ENCODE peak calls at places on chromosomes 16 and 17, in six cellular contexts. T, A, U, Z, D and W are unnamed samples. For H3K9me3, the result is how much of the 10 kb centered on the place peaks cover.

GRCh38 chr17:55295411-55296170 is 30.8 kb downstream of the HLF start:
- DNase-seq in T (no peak), A (peak), U (no peak), Z (peak), D (peak), W (peak)

GRCh38 chr16:69741951-69742904 is 12.5 kb downstream of the NOB1 start:
- DNase-seq in T (peak), A (peak), U (peak), Z (no peak), D (no peak), W (no peak)

GRCh38 chr16:30941600-30942420 is 7.1 kb upstream of the ORAI3 start:
- DNase-seq in T (no peak), A (peak), U (peak), Z (peak), D (peak), W (peak)

GRCh38 chr16:21599994-21600773 is 807 bp downstream of the METTL9 start:
- DNase-seq in T (no peak), A (peak), U (no peak), Z (no peak), D (peak), W (peak)

GRCh38 chr17:49439305-49439672 is 24.6 kb upstream of the PHB1 start:
- DNase-seq in T (no peak), A (no peak), U (no peak), Z (no peak), D (no peak), W (peak)

GRCh38 chr16:57519796-57520360 is 16.5 kb downstream of the CCDC102A start:
- DNase-seq in T (no peak), A (peak), U (peak), Z (peak), D (peak), W (peak)

GRCh38 chr17:21452377-21453143 is 76.4 kb downstream of the KCNJ12 start:
- DNase-seq in T (no peak), A (peak), U (peak), Z (peak), D (no peak), W (no peak)

GRCh38 chr17:81681672-81682071 is 1.9 kb downstream of the ARL16 start:
- DNase-seq in T (no peak), A (no peak), U (no peak), Z (no peak), D (no peak), W (no peak)

GRCh38 chr16:53910990-53911389 is 207.0 kb downstream of the FTO start:
- DNase-seq in T (no peak), A (no peak), U (no peak), Z (no peak), D (no peak), W (no peak)

GRCh38 chr16:67805718-67806427 is 487 bp downstream of the RANBP10 start:
- DNase-seq in T (no peak), A (no peak), U (peak), Z (no peak), D (no peak), W (peak)

GRCh38 chr17:80187090-80187489 is 17.3 kb downstream of the CARD14 start:
- DNase-seq in T (no peak), A (peak), U (no peak), Z (no peak), D (no peak), W (no peak)

GRCh38 chr16:81713796-81714195 is 65.3 kb upstream of the PLCG2 start:
- DNase-seq in T (no peak), A (no peak), U (peak), Z (no peak), D (no peak), W (no peak)

GRCh38 chr17:58886514-58886913 is 130.9 kb downstream of the PPM1E start:
- DNase-seq in T (no peak), A (no peak), U (no peak), Z (no peak), D (no peak), W (no peak)

GRCh38 chr17:58172369-58173071 is 5.7 kb downstream of the OR4D2 start:
- DNase-seq in T (no peak), A (peak), U (no peak), Z (peak), D (peak), W (no peak)

GRCh38 chr17:80927791-80928216 is 63.8 kb upstream of the CHMP6 start:
- DNase-seq in T (peak), A (peak), U (peak), Z (no peak), D (no peak), W (no peak)

GRCh38 chr17:57574040-57574513 is 171.0 kb downstream of the CCDC182 start:
- DNase-seq in T (no peak), A (peak), U (no peak), Z (no peak), D (no peak), W (no peak)

GRCh38 chr17:77208217-77208808 is 67.5 kb downstream of the SEC14L1 start:
- DNase-seq in T (no peak), A (peak), U (no peak), Z (no peak), D (no peak), W (peak)

GRCh38 chr16:25066747-25067631 is 44.6 kb upstream of the LCMT1 start:
- DNase-seq in T (no peak), A (peak), U (peak), Z (no peak), D (peak), W (peak)

GRCh38 chr17:19290047-19290705 is 53.0 kb downstream of the EPN2 start:
- DNase-seq in T (no peak), A (no peak), U (peak), Z (no peak), D (no peak), W (no peak)

GRCh38 chr17:6098466-6099180 is 28.4 kb downstream of the WSCD1 start:
- DNase-seq in T (peak), A (no peak), U (peak), Z (no peak), D (no peak), W (no peak)

GRCh38 chr17:77837917-77838316 is 120.6 kb upstream of the TNRC6C start:
- DNase-seq in T (peak), A (no peak), U (peak), Z (no peak), D (no peak), W (peak)

GRCh38 chr16:47777191-47777590 is 316.1 kb downstream of the PHKB start:
- DNase-seq in T (no peak), A (peak), U (no peak), Z (no peak), D (no peak), W (no peak)

GRCh38 chr17:45310380-45311324 is 6.2 kb downstream of the MAP3K14 start:
- DNase-seq in T (no peak), A (no peak), U (no peak), Z (no peak), D (no peak), W (no peak)

GRCh38 chr16:64092284-64092683 is 1029.6 kb downstream of the CDH11 start:
- DNase-seq in T (no peak), A (peak), U (no peak), Z (no peak), D (no peak), W (no peak)

GRCh38 chr16:3282103-3282746 is 1.1 kb upstream of the ZNF263 start:
- DNase-seq in T (no peak), A (peak), U (no peak), Z (no peak), D (no peak), W (peak)

GRCh38 chr16:57637020-57637419 is 8.6 kb downstream of the ADGRG1 start:
- DNase-seq in T (no peak), A (no peak), U (no peak), Z (no peak), D (no peak), W (no peak)

GRCh38 chr16:56355786-56356275 is 69.5 kb downstream of the AMFR start:
- DNase-seq in T (no peak), A (no peak), U (peak), Z (no peak), D (peak), W (no peak)

GRCh38 chr17:50088952-50089825 is 6.0 kb upstream of the PDK2 start:
- DNase-seq in T (no peak), A (no peak), U (peak), Z (no peak), D (no peak), W (no peak)

GRCh38 chr17:4679652-4680051 is 24.3 kb downstream of the PELP1 start:
- DNase-seq in T (no peak), A (peak), U (no peak), Z (peak), D (no peak), W (peak)

DNA sequence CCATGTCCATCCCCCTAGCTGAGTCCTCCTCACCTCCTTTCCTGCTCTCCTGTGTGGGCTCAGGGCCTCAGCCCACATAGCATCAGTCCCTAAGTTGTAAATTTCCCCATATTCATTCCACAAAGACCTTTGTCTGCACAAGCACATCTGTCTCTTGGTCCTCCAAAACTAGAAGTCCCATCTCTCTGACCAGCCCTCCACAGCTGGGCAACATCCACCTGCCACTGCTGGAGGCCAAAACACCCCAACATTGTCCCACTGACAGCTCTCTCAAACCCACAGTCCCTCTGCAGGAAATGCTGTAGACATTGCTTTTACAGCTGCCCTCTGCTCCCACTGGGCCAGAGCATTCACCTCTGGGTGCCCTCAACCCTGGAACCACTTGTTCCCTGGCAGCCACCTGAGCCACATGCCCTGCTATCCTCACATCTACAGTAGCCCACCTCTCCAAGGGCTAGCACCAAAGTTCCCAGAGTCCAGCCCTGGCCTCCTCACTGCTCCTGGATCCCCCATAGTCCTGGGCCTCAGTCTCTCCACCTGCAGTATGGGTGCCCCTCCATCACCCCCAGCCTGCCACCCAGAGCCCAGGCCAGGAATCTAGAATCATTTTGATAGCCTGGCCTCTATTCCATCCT is 1722.7 kb downstream of the TP53TG3F start:
- DNase-seq in T (no peak), A (no peak), U (peak), Z (no peak), D (no peak), W (no peak)
- H3K9me3 ChIP-seq in T (under half), A (under half), U (under half), Z (under half), D (under half), W (under half)

GRCh38 chr16:73447850-73448249 is 399.9 kb upstream of the ZFHX3 start:
- DNase-seq in T (no peak), A (no peak), U (no peak), Z (no peak), D (no peak), W (no peak)
- H3K9me3 ChIP-seq in T (under half), A (under half), U (under half), Z (under half), D (under half), W (under half)

DNA sequence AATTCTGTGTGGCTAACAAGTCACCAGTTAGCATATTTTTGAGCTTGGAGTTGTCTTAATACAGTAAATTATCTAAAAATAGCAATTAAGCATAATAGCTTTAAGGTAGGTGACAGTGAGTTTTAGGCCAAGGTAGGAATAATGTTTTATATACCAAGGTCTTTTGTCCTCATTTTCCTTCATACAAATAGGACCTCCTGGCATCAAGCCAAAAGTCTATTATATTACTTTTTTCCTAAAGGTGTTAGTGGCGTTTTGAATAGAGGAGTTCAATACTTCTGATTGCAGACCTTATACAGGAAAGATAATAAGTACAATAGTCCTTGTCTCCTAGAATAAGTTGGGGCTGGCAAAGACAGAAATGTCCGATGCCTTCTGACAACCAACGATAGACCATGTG is 2277.7 kb downstream of the TP53TG3F start:
- DNase-seq in T (no peak), A (no peak), U (no peak), Z (no peak), D (no peak), W (no peak)
- H3K9me3 ChIP-seq in T (under half), A (under half), U (half or more), Z (under half), D (under half), W (under half)

GRCh38 chr16:34803683-34804416 is 1344.4 kb downstream of the TP53TG3F start:
- DNase-seq in T (peak), A (no peak), U (peak), Z (no peak), D (peak), W (no peak)
- H3K9me3 ChIP-seq in T (under half), A (under half), U (half or more), Z (under half), D (under half), W (under half)

GRCh38 chr16:85838876-85839585 is 39.5 kb downstream of the COX4I1 start:
- DNase-seq in T (no peak), A (no peak), U (no peak), Z (no peak), D (no peak), W (no peak)
- H3K9me3 ChIP-seq in T (under half), A (under half), U (under half), Z (under half), D (under half), W (under half)

DNA sequence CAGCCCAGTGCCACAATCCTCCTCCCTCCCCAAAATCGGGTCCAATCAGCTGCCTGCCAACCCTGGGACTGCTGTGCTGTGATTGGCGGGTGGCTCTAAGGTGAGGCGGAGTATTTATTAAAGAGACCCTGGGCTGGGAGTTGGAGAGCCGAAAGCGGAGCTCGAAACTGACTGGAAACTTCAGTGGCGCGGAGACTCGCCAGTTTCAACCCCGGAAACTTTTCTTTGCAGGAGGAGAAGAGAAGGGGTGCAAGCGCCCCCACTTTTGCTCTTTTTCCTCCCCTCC is at the start of gene SOX9:
- DNase-seq in T (peak), A (peak), U (no peak), Z (peak), D (no peak), W (peak)
- H3K9me3 ChIP-seq in T (under half), A (under half), U (under half), Z (under half), D (under half), W (under half)

GRCh38 chr16:10412935-10413601 is 27.2 kb downstream of the ATF7IP2 start:
- DNase-seq in T (no peak), A (no peak), U (no peak), Z (no peak), D (no peak), W (no peak)
- H3K9me3 ChIP-seq in T (under half), A (under half), U (half or more), Z (under half), D (under half), W (under half)

GRCh38 chr16:26276289-26276688 is 584.5 kb downstream of the HS3ST4 start:
- DNase-seq in T (no peak), A (no peak), U (no peak), Z (no peak), D (no peak), W (no peak)
- H3K9me3 ChIP-seq in T (under half), A (under half), U (under half), Z (under half), D (under half), W (under half)